ENCODE peak calls at places on chromosome 1, in six cellular contexts. H is M059J, A is iPS DF 19.7, M is left cardiac atrium, Y is DND-41, D is AG09309. R is an unnamed sample.

GRCh38 chr1:109873278-109874175 is 37.1 kb upstream of the CSF1 start:
- DNase-seq in H (peak; percentile 81), A (no peak), M (no peak), Y (no peak), D (no peak), R (no peak)

GRCh38 chr1:76055987-76056386 is 18.6 kb upstream of the ST6GALNAC3 start:
- DNase-seq in H (no peak), A (no peak), M (no peak), Y (no peak), D (no peak), R (no peak)

GRCh38 chr1:54120698-54121481 is 31.9 kb downstream of the CDCP2 start:
- DNase-seq in H (no peak), A (no peak), M (no peak), Y (no peak), D (no peak), R (no peak)

GRCh38 chr1:59271861-59272260 is 25.0 kb upstream of the FGGY start:
- DNase-seq in H (peak; percentile 11), A (no peak), M (no peak), Y (no peak), D (no peak), R (no peak)

GRCh38 chr1:114108741-114109255 is 44.9 kb downstream of the SYT6 start:
- DNase-seq in H (peak; percentile 80), A (no peak), M (peak; percentile 44), Y (no peak), D (no peak), R (no peak)

GRCh38 chr1:16720403-16721223 is 19.7 kb upstream of the RNU1-4 start:
- DNase-seq in H (no peak), A (no peak), M (no peak), Y (no peak), D (no peak), R (no peak)

GRCh38 chr1:29513357-29513756 is 277.0 kb downstream of the PTPRU start:
- DNase-seq in H (peak; percentile 77), A (peak; percentile 61), M (no peak), Y (peak; percentile 8), D (peak; percentile 40), R (peak; percentile 84)

GRCh38 chr1:209485167-209485566 is 98.3 kb upstream of the CAMK1G start:
- DNase-seq in H (peak; percentile 84), A (no peak), M (peak; percentile 37), Y (no peak), D (no peak), R (no peak)

GRCh38 chr1:245154429-245155185 is at the start of gene KIF26B:
- DNase-seq in H (peak; percentile 72), A (no peak), M (peak; percentile 42), Y (peak; percentile 56), D (no peak), R (no peak)

GRCh38 chr1:41673806-41674205 is 189.3 kb upstream of the EDN2 start:
- DNase-seq in H (no peak), A (no peak), M (no peak), Y (peak; percentile 93), D (no peak), R (no peak)

GRCh38 chr1:71093938-71094337 is 13.1 kb upstream of the ZRANB2 start:
- DNase-seq in H (peak; percentile 13), A (no peak), M (no peak), Y (no peak), D (no peak), R (no peak)

GRCh38 chr1:64357376-64357775 is 112.6 kb upstream of the CACHD1 start:
- DNase-seq in H (no peak), A (no peak), M (no peak), Y (no peak), D (no peak), R (no peak)

GRCh38 chr1:36136535-36136934 is 11.5 kb upstream of the COL8A2 start:
- DNase-seq in H (peak; percentile 92), A (no peak), M (peak; percentile 67), Y (no peak), D (peak; percentile 66), R (no peak)

GRCh38 chr1:200771625-200772555 is 33.2 kb downstream of the CAMSAP2 start:
- DNase-seq in H (peak; percentile 59), A (no peak), M (no peak), Y (no peak), D (no peak), R (peak; percentile 32)

GRCh38 chr1:41661428-41662060 is 177.1 kb upstream of the EDN2 start:
- DNase-seq in H (no peak), A (no peak), M (peak; percentile 48), Y (peak; percentile 65), D (no peak), R (no peak)

GRCh38 chr1:84603941-84604830 is 29.9 kb upstream of the CTBS start:
- DNase-seq in H (peak; percentile 100), A (peak; percentile 28), M (peak; percentile 56), Y (no peak), D (peak; percentile 92), R (peak; percentile 73)

GRCh38 chr1:89254658-89255287 is 17.9 kb downstream of the GBP5 start:
- DNase-seq in H (peak; percentile 43), A (no peak), M (no peak), Y (no peak), D (no peak), R (no peak)

GRCh38 chr1:56404066-56404465 is 175.3 kb downstream of the PLPP3 start:
- DNase-seq in H (no peak), A (no peak), M (no peak), Y (no peak), D (no peak), R (no peak)

GRCh38 chr1:24928631-24929090 is 1.4 kb downstream of the RUNX3 start:
- DNase-seq in H (no peak), A (no peak), M (no peak), Y (peak; percentile 65), D (no peak), R (no peak)

GRCh38 chr1:61293986-61294504 is 211.7 kb downstream of the NFIA start:
- DNase-seq in H (no peak), A (no peak), M (no peak), Y (no peak), D (no peak), R (no peak)

GRCh38 chr1:175884369-175884768 is 141.0 kb upstream of the TNR start:
- DNase-seq in H (no peak), A (no peak), M (no peak), Y (no peak), D (no peak), R (no peak)

GRCh38 chr1:232611834-232612233 is 18.1 kb downstream of the SIPA1L2 start:
- DNase-seq in H (no peak), A (no peak), M (no peak), Y (no peak), D (no peak), R (no peak)

GRCh38 chr1:226497991-226498689 is 50.4 kb upstream of the STUM start:
- DNase-seq in H (no peak), A (no peak), M (no peak), Y (no peak), D (no peak), R (no peak)

GRCh38 chr1:234643850-234644134 is 33.8 kb upstream of the IRF2BP2 start:
- DNase-seq in H (no peak), A (no peak), M (no peak), Y (no peak), D (no peak), R (no peak)

GRCh38 chr1:3564921-3565831 is 46.1 kb downstream of the MEGF6 start:
- DNase-seq in H (no peak), A (no peak), M (no peak), Y (peak; percentile 28), D (no peak), R (no peak)

GRCh38 chr1:231053493-231054162 is 13.6 kb upstream of the FAM89A start:
- DNase-seq in H (peak; percentile 89), A (no peak), M (peak; percentile 43), Y (no peak), D (peak; percentile 10), R (no peak)

GRCh38 chr1:24392604-24392946 is 21.0 kb downstream of the STPG1 start:
- DNase-seq in H (no peak), A (no peak), M (no peak), Y (no peak), D (no peak), R (no peak)

GRCh38 chr1:164605254-164606091 is 46.5 kb downstream of the PBX1 start:
- DNase-seq in H (no peak), A (no peak), M (no peak), Y (no peak), D (no peak), R (no peak)

GRCh38 chr1:117894078-117894477 is 35.3 kb downstream of the GDAP2 start:
- DNase-seq in H (no peak), A (no peak), M (no peak), Y (no peak), D (no peak), R (no peak)

GRCh38 chr1:87794788-87795614 is 466.3 kb downstream of the LMO4 start:
- DNase-seq in H (peak; percentile 84), A (no peak), M (no peak), Y (no peak), D (no peak), R (peak; percentile 55)

GRCh38 chr1:26786437-26787380 is 1.0 kb upstream of the PIGV start:
- DNase-seq in H (peak; percentile 94), A (no peak), M (peak; percentile 75), Y (peak; percentile 80), D (peak; percentile 68), R (no peak)

GRCh38 chr1:27864264-27864895 is 8.0 kb upstream of the THEMIS2 start:
- DNase-seq in H (no peak), A (no peak), M (peak; percentile 8), Y (no peak), D (no peak), R (no peak)

GRCh38 chr1:22313321-22313720 is 138.3 kb upstream of the ZBTB40 start:
- DNase-seq in H (no peak), A (no peak), M (no peak), Y (no peak), D (no peak), R (no peak)

GRCh38 chr1:156682166-156682890 is 5.1 kb upstream of the NES start:
- DNase-seq in H (no peak), A (no peak), M (no peak), Y (no peak), D (no peak), R (no peak)

GRCh38 chr1:52662645-52663313 is 29.8 kb downstream of the SHISAL2A start:
- DNase-seq in H (peak; percentile 99), A (peak; percentile 60), M (no peak), Y (no peak), D (peak; percentile 43), R (peak; percentile 31)

GRCh38 chr1:199353906-199354305 is 673.6 kb upstream of the NR5A2 start:
- DNase-seq in H (peak; percentile 34), A (no peak), M (no peak), Y (no peak), D (no peak), R (no peak)

GRCh38 chr1:116310172-116310571 is 62.9 kb upstream of the ATP1A1 start:
- DNase-seq in H (no peak), A (no peak), M (no peak), Y (no peak), D (no peak), R (no peak)

GRCh38 chr1:168301664-168302320 is 21.1 kb downstream of the TBX19 start:
- DNase-seq in H (peak; percentile 98), A (no peak), M (no peak), Y (no peak), D (peak; percentile 80), R (peak; percentile 57)